ENCODE peak calls at places on chromosomes 2 and 18, in five cellular contexts. M, Y, Q, K and Z are unnamed samples.

GRCh38 chr2:176468471-176468870 is 199.2 kb downstream of the MTX2 start:
- DNase-seq in M (no peak), Y (no peak), Q (no peak), K (no peak), Z (no peak)

GRCh38 chr18:58087928-58088722 is 44.1 kb downstream of the NEDD4L start:
- DNase-seq in M (no peak), Y (no peak), Q (no peak), K (no peak), Z (no peak)

GRCh38 chr2:205435970-205436369 is 246.3 kb upstream of the NRP2 start:
- DNase-seq in M (no peak), Y (no peak), Q (no peak), K (no peak), Z (no peak)

GRCh38 chr18:12838178-12838634 is 45.8 kb downstream of the PTPN2 start:
- DNase-seq in M (no peak), Y (peak), Q (peak), K (no peak), Z (no peak)

GRCh38 chr2:234827096-234827860 is 124.5 kb upstream of the SH3BP4 start:
- DNase-seq in M (no peak), Y (no peak), Q (no peak), K (no peak), Z (no peak)

GRCh38 chr2:31168291-31168690 is 30.1 kb upstream of the GALNT14 start:
- DNase-seq in M (no peak), Y (peak), Q (no peak), K (no peak), Z (no peak)

GRCh38 chr2:149065236-149065635 is 26.7 kb downstream of the LYPD6B start:
- DNase-seq in M (no peak), Y (no peak), Q (no peak), K (no peak), Z (no peak)

GRCh38 chr18:67199993-67200617 is 316.4 kb downstream of the DSEL start:
- DNase-seq in M (no peak), Y (peak), Q (peak), K (no peak), Z (no peak)

GRCh38 chr2:36780231-36780808 is 83.8 kb downstream of the VIT start:
- DNase-seq in M (no peak), Y (peak), Q (peak), K (no peak), Z (no peak)

GRCh38 chr2:162007447-162008040 is 66.5 kb downstream of the DPP4 start:
- DNase-seq in M (no peak), Y (peak), Q (no peak), K (no peak), Z (no peak)

GRCh38 chr2:114543106-114543806 is 100.8 kb downstream of the DPP10 start:
- DNase-seq in M (no peak), Y (no peak), Q (peak), K (no peak), Z (no peak)

GRCh38 chr18:52888014-52888413 is 548.0 kb downstream of the DCC start:
- DNase-seq in M (no peak), Y (no peak), Q (no peak), K (no peak), Z (no peak)

GRCh38 chr2:39059366-39059952 is 61.4 kb downstream of the SOS1 start:
- DNase-seq in M (no peak), Y (peak), Q (no peak), K (no peak), Z (no peak)

GRCh38 chr18:54871231-54871630 is 43.0 kb downstream of the RAB27B start:
- DNase-seq in M (no peak), Y (no peak), Q (no peak), K (no peak), Z (no peak)

GRCh38 chr2:164090533-164090932 is 354.7 kb upstream of the FIGN start:
- DNase-seq in M (no peak), Y (no peak), Q (no peak), K (no peak), Z (no peak)

GRCh38 chr2:182717451-182718215 is 1.6 kb downstream of the DNAJC10 start:
- DNase-seq in M (no peak), Y (no peak), Q (no peak), K (no peak), Z (no peak)

GRCh38 chr18:10490401-10491289 is 35.2 kb upstream of the NAPG start:
- DNase-seq in M (no peak), Y (peak), Q (no peak), K (peak), Z (peak)

GRCh38 chr2:128309341-128310093 is 9.2 kb downstream of the HS6ST1 start:
- DNase-seq in M (no peak), Y (no peak), Q (no peak), K (no peak), Z (no peak)

GRCh38 chr18:31356025-31356424 is 20.6 kb upstream of the DSG4 start:
- DNase-seq in M (no peak), Y (no peak), Q (no peak), K (no peak), Z (no peak)

GRCh38 chr2:98180456-98180855 is 93.5 kb downstream of the VWA3B start:
- DNase-seq in M (no peak), Y (no peak), Q (no peak), K (no peak), Z (no peak)

GRCh38 chr2:171723724-171724683 is 36.7 kb downstream of the DYNC1I2 start:
- DNase-seq in M (no peak), Y (no peak), Q (no peak), K (no peak), Z (no peak)

GRCh38 chr2:134228493-134228903 is 25.4 kb upstream of the MGAT5 start:
- DNase-seq in M (no peak), Y (no peak), Q (no peak), K (no peak), Z (no peak)

GRCh38 chr2:119178811-119179601 is 20.5 kb upstream of the C1QL2 start:
- DNase-seq in M (no peak), Y (peak), Q (no peak), K (no peak), Z (no peak)

GRCh38 chr2:42969231-42970150 is 177.1 kb upstream of the HAAO start:
- DNase-seq in M (no peak), Y (peak), Q (no peak), K (no peak), Z (no peak)

GRCh38 chr2:170926743-170927297 is 2.2 kb upstream of the GORASP2 start:
- DNase-seq in M (no peak), Y (no peak), Q (no peak), K (no peak), Z (no peak)

GRCh38 chr2:5756266-5756665 is 64.1 kb downstream of the SOX11 start:
- DNase-seq in M (no peak), Y (no peak), Q (no peak), K (no peak), Z (no peak)

GRCh38 chr2:28613616-28614501 is 118.0 kb downstream of the PLB1 start:
- DNase-seq in M (peak), Y (no peak), Q (no peak), K (no peak), Z (no peak)

GRCh38 chr2:74991977-74992376 is 33.5 kb downstream of the POLE4 start:
- DNase-seq in M (no peak), Y (peak), Q (no peak), K (no peak), Z (no peak)

GRCh38 chr2:187876554-187876953 is 322.3 kb upstream of the TFPI start:
- DNase-seq in M (no peak), Y (no peak), Q (no peak), K (no peak), Z (no peak)

GRCh38 chr2:54508521-54508920 is 52.4 kb downstream of the SPTBN1 start:
- DNase-seq in M (no peak), Y (no peak), Q (no peak), K (no peak), Z (no peak)

GRCh38 chr2:120314656-120315366 is 31.1 kb upstream of the INHBB start:
- DNase-seq in M (no peak), Y (no peak), Q (no peak), K (no peak), Z (no peak)